ENCODE peak calls at places on chromosomes 11 and 22, in four cellular contexts. A, H, D and E are unnamed samples.

GRCh38 chr11:22859756-22860155 is 518 bp downstream of the CCDC179 start:
- DNase-seq in A (no peak), D (no peak), H (no peak), E (no peak)

GRCh38 chr22:23534851-23535717 is 45.0 kb downstream of the IGLL1 start:
- DNase-seq in A (no peak), H (no peak), D (no peak), E (no peak)

GRCh38 chr11:11977206-11977938 is 31.1 kb downstream of the DKK3 start:
- DNase-seq in H (no peak), D (no peak), A (peak), E (no peak)

GRCh38 chr11:69171476-69171875 is 15.7 kb downstream of the SMIM38 start:
- DNase-seq in A (no peak), D (no peak), H (no peak), E (no peak)

GRCh38 chr22:37032535-37033460 is 13.3 kb downstream of the MPST start:
- DNase-seq in A (no peak), D (no peak), H (no peak), E (no peak)

GRCh38 chr11:105219269-105219668 is 79.7 kb upstream of the CARD18 start:
- DNase-seq in A (no peak), D (no peak), H (no peak), E (no peak)

GRCh38 chr22:19405133-19405532 is 26.4 kb downstream of the HIRA start:
- DNase-seq in A (no peak), H (no peak), D (no peak), E (no peak)

GRCh38 chr11:34614334-34615113 is 6.4 kb upstream of the EHF start:
- DNase-seq in A (no peak), H (no peak), D (no peak), E (no peak)

GRCh38 chr11:65870706-65871681 is 1.6 kb downstream of the EFEMP2 start:
- DNase-seq in H (peak), A (peak), D (no peak), E (no peak)

GRCh38 chr11:95512682-95513081 is 276.9 kb downstream of the FAM76B start:
- DNase-seq in A (peak), D (no peak), H (no peak), E (no peak)

GRCh38 chr11:100961633-100962032 is 168.0 kb downstream of the PGR start:
- DNase-seq in D (no peak), H (no peak), A (no peak), E (no peak)

GRCh38 chr11:88469828-88470227 is 132.3 kb upstream of the CTSC start:
- DNase-seq in H (no peak), A (no peak), D (no peak), E (no peak)

GRCh38 chr22:44583076-44583760 is 85.2 kb upstream of the RTL6 start:
- DNase-seq in D (no peak), A (peak), H (no peak), E (no peak)

GRCh38 chr11:121930004-121930965 is 185.7 kb downstream of the BLID start:
- DNase-seq in H (no peak), A (no peak), D (no peak), E (no peak)

GRCh38 chr11:125272092-125272491 is 107.5 kb downstream of the PKNOX2 start:
- DNase-seq in D (no peak), H (no peak), A (no peak), E (no peak)

GRCh38 chr22:25702046-25702445 is 39.9 kb upstream of the MYO18B start:
- DNase-seq in D (no peak), A (no peak), H (no peak), E (no peak)

GRCh38 chr11:60988658-60989057 is 17.2 kb downstream of the CD6 start:
- DNase-seq in A (no peak), D (no peak), H (no peak), E (no peak)

GRCh38 chr11:22130462-22131053 is 62.3 kb upstream of the ANO5 start:
- DNase-seq in H (no peak), A (no peak), D (peak), E (no peak)

GRCh38 chr11:75592699-75593098 is 30.6 kb downstream of the SERPINH1 start:
- DNase-seq in A (no peak), D (no peak), H (no peak), E (no peak)

GRCh38 chr11:124718801-124719200 is 20.9 kb upstream of the NRGN start:
- DNase-seq in D (no peak), H (no peak), A (no peak), E (no peak)

GRCh38 chr22:45516923-45517675 is 14.4 kb downstream of the FBLN1 start:
- DNase-seq in H (no peak), A (no peak), D (no peak), E (no peak)

GRCh38 chr11:76424891-76425290 is 19.9 kb upstream of the EMSY start:
- DNase-seq in A (no peak), D (no peak), H (no peak), E (no peak)

GRCh38 chr22:28978863-28979799 is 82.5 kb downstream of the C22orf31 start:
- DNase-seq in H (no peak), D (no peak), A (no peak), E (no peak)

GRCh38 chr11:34050967-34051348 is 573 bp upstream of the CAPRIN1 start:
- DNase-seq in D (peak), A (no peak), H (no peak), E (peak)

GRCh38 chr11:131637469-131638175 is 267.2 kb downstream of the NTM start:
- DNase-seq in D (no peak), H (no peak), A (peak), E (peak)

GRCh38 chr11:70421123-70421522 is 22.8 kb downstream of the CTTN start:
- DNase-seq in H (peak), A (no peak), D (no peak), E (no peak)